ENCODE peak calls at places on chromosomes 2 and 18, in ten cellular contexts. N is activated effector memory CD4-positive, alpha-beta T cell treated with Interleukin-2 at 50 U/mL for 16 hours; T is SK-N-DZ; A is T-cell; W is naive thymus-derived CD4-positive, alpha-beta T cell; X is COR-L47; O is brain microvascular endothelial cell; R is anterior cingulate cortex; G is midbrain; C is mesenteric fat pad. P is an unnamed sample.

GRCh38 chr18:44681039-44681595 is 429 bp downstream of the SETBP1 start:
- DNase-seq in C (no peak), X (peak), T (no peak), G (peak), A (no peak), O (no peak), N (no peak), W (no peak), R (no peak), P (no peak)

GRCh38 chr2:5926896-5927512 is 234.8 kb downstream of the SOX11 start:
- DNase-seq in N (no peak), A (no peak), G (peak), R (no peak), T (no peak), O (no peak), C (no peak), W (no peak), X (no peak), P (no peak)

GRCh38 chr18:23703057-23703986 is 14.1 kb downstream of the LAMA3 start:
- DNase-seq in O (peak), X (peak), A (no peak), G (no peak), W (peak), R (no peak), C (no peak), T (peak), N (no peak), P (no peak)

GRCh38 chr2:32805104-32806095 is 141.4 kb upstream of the LTBP1 start:
- DNase-seq in X (no peak), A (no peak), R (no peak), O (peak), N (no peak), C (no peak), W (no peak), G (no peak), T (no peak), P (no peak)

GRCh38 chr2:100846716-100847115 is 26.8 kb downstream of the NPAS2 start:
- DNase-seq in A (no peak), T (no peak), N (no peak), W (no peak), X (no peak), G (no peak), O (no peak), C (no peak), R (no peak), P (no peak)

GRCh38 chr2:116510117-116510671 is 1304.3 kb upstream of the DDX18 start:
- DNase-seq in G (peak), A (no peak), N (no peak), W (no peak), X (peak), O (no peak), T (peak), R (no peak), C (no peak), P (no peak)

GRCh38 chr2:200100027-200100426 is 144.6 kb downstream of the MAIP1 start:
- DNase-seq in R (no peak), O (no peak), X (no peak), G (no peak), A (no peak), T (no peak), W (no peak), N (no peak), C (no peak), P (no peak)

GRCh38 chr2:219998099-219998498 is 370.7 kb downstream of the SLC4A3 start:
- DNase-seq in C (no peak), R (no peak), A (no peak), T (no peak), G (no peak), X (no peak), W (no peak), N (no peak), O (no peak), P (no peak)

GRCh38 chr2:240227538-240228428 is 87.3 kb upstream of the OTOS start:
- DNase-seq in G (no peak), R (no peak), W (no peak), X (no peak), N (no peak), C (peak), O (no peak), T (no peak), A (no peak), P (peak)

GRCh38 chr18:22563098-22563707 is 145.5 kb upstream of the CTAGE1 start:
- DNase-seq in R (no peak), N (no peak), A (no peak), C (no peak), T (peak), W (no peak), X (peak), O (peak), G (peak), P (no peak)

GRCh38 chr18:5297582-5297981 is 2.1 kb upstream of the ZBTB14 start:
- DNase-seq in N (no peak), R (no peak), W (no peak), T (no peak), X (no peak), G (no peak), O (no peak), C (no peak), A (no peak), P (no peak)

GRCh38 chr2:227506456-227506855 is 34.5 kb downstream of the AGFG1 start:
- DNase-seq in C (no peak), A (no peak), R (no peak), O (no peak), N (no peak), X (no peak), G (no peak), T (no peak), W (no peak), P (no peak)

GRCh38 chr2:218391202-218391601 is 8.5 kb upstream of the CTDSP1 start:
- DNase-seq in W (no peak), O (no peak), N (no peak), C (no peak), G (no peak), A (no peak), T (no peak), R (no peak), X (no peak), P (no peak)

GRCh38 chr2:65530547-65531320 is 98.3 kb upstream of the SPRED2 start:
- DNase-seq in R (no peak), N (no peak), W (no peak), C (no peak), T (no peak), G (no peak), X (no peak), O (peak), A (no peak), P (no peak)

GRCh38 chr2:186691231-186691630 is 2.6 kb upstream of the FAM171B start:
- DNase-seq in A (no peak), O (no peak), W (no peak), N (no peak), X (no peak), T (no peak), G (no peak), R (no peak), C (no peak), P (no peak)

GRCh38 chr2:162994718-162995117 is 156.2 kb upstream of the KCNH7 start:
- DNase-seq in C (no peak), W (no peak), T (no peak), N (no peak), X (no peak), G (no peak), O (no peak), R (no peak), A (no peak), P (no peak)

GRCh38 chr2:205017381-205017780 is 472.1 kb downstream of the PARD3B start:
- DNase-seq in T (no peak), X (no peak), N (no peak), A (no peak), C (no peak), W (no peak), G (peak), R (no peak), O (no peak), P (no peak)

GRCh38 chr2:177076636-177077179 is 135.9 kb upstream of the HNRNPA3 start:
- DNase-seq in A (no peak), O (no peak), T (no peak), G (no peak), C (no peak), R (no peak), W (no peak), X (no peak), N (no peak), P (no peak)

GRCh38 chr2:42878581-42878980 is 86.2 kb upstream of the HAAO start:
- DNase-seq in R (no peak), G (no peak), N (no peak), X (no peak), C (no peak), T (no peak), A (no peak), O (no peak), W (no peak), P (no peak)

GRCh38 chr2:3174626-3175567 is 202.7 kb downstream of the EIPR1 start:
- DNase-seq in X (no peak), C (peak), R (no peak), O (no peak), N (no peak), G (no peak), A (no peak), T (no peak), W (no peak), P (peak)

GRCh38 chr2:64023485-64024258 is 4.4 kb upstream of the VPS54 start:
- DNase-seq in X (no peak), R (no peak), C (no peak), W (no peak), A (no peak), T (no peak), G (no peak), O (no peak), N (no peak), P (no peak)

GRCh38 chr2:236988216-236988615 is 97.5 kb upstream of the COPS8 start:
- DNase-seq in X (no peak), R (no peak), T (no peak), O (no peak), A (no peak), G (no peak), N (no peak), C (no peak), W (no peak), P (no peak)